ENCODE peak calls at places on chromosomes 11 and 22, in seven cellular contexts. Z, N, S, A, U, T and O are unnamed samples.

GRCh38 chr11:62264004-62264403 is 6.0 kb upstream of the SCGB2A2 start:
- DNase-seq in Z (no peak), N (no peak), S (no peak), A (no peak), U (no peak), T (no peak), O (no peak)

GRCh38 chr11:33723238-33723881 is 12.9 kb downstream of the CD59 start:
- DNase-seq in Z (no peak), N (peak; percentile 4), S (no peak), A (no peak), U (no peak), T (no peak), O (no peak)

GRCh38 chr11:61718613-61719302 is 33.7 kb upstream of the MYRF start:
- DNase-seq in Z (no peak), N (no peak), S (no peak), A (no peak), U (peak; percentile 78), T (peak; percentile 53), O (no peak)

GRCh38 chr11:119205080-119205479 is 1.1 kb upstream of the CBL start:
- DNase-seq in Z (peak; percentile 49), N (peak; percentile 20), S (no peak), A (no peak), U (no peak), T (no peak), O (peak; percentile 87)

GRCh38 chr11:123601136-123601535 is 53.3 kb downstream of the SCN3B start:
- DNase-seq in Z (no peak), N (no peak), S (no peak), A (no peak), U (no peak), T (no peak), O (no peak)

GRCh38 chr11:128467610-128468041 is 119.7 kb downstream of the ETS1 start:
- DNase-seq in Z (no peak), N (no peak), S (no peak), A (no peak), U (peak; percentile 73), T (peak; percentile 95), O (no peak)

GRCh38 chr11:69899957-69900821 is 81.0 kb upstream of the FGF3 start:
- DNase-seq in Z (no peak), N (no peak), S (no peak), A (no peak), U (no peak), T (no peak), O (peak; percentile 62)

GRCh38 chr11:23425379-23425778 is 565.1 kb upstream of the CCDC179 start:
- DNase-seq in Z (no peak), N (no peak), S (no peak), A (no peak), U (no peak), T (no peak), O (no peak)

GRCh38 chr22:44391026-44391425 is 78.3 kb upstream of the SHISAL1 start:
- DNase-seq in Z (no peak), N (no peak), S (no peak), A (no peak), U (peak; percentile 31), T (no peak), O (peak; percentile 41)

GRCh38 chr11:49995559-49995958 is 13.2 kb upstream of the OR4C12 start:
- DNase-seq in Z (peak; percentile 82), N (peak; percentile 44), S (peak; percentile 63), A (peak; percentile 77), U (no peak), T (no peak), O (no peak)

GRCh38 chr11:111911563-111912401 is at the start of gene CRYAB:
- DNase-seq in Z (no peak), N (no peak), S (no peak), A (no peak), U (peak; percentile 90), T (peak; percentile 84), O (no peak)

GRCh38 chr11:74017631-74018030 is 8.7 kb upstream of the UCP3 start:
- DNase-seq in Z (no peak), N (no peak), S (no peak), A (no peak), U (no peak), T (no peak), O (no peak)

GRCh38 chr11:59943996-59944395 is 5.8 kb downstream of the OOSP1 start:
- DNase-seq in Z (no peak), N (no peak), S (no peak), A (no peak), U (no peak), T (no peak), O (no peak)

GRCh38 chr22:21984793-21985192 is 2.2 kb upstream of the TOP3B start:
- DNase-seq in Z (peak; percentile 45), N (no peak), S (no peak), A (no peak), U (no peak), T (peak; percentile 5), O (peak; percentile 68)